ENCODE peak calls at places on chromosome 2, in nine cellular contexts. One of them, this sample, is unnamed.

GRCh38 chr2:162475661-162476060 is 131.7 kb downstream of the GCA start:
- DNase-seq in endothelial cell of umbilical vein: no peak
- DNase-seq in NB4: no peak
- DNase-seq in AG10803: no peak
- DNase-seq in AG04450: no peak
- DNase-seq in AG09309: no peak
- DNase-seq in lower leg skin: no peak
- DNase-seq in fibroblast of lung: no peak
- DNase-seq in heart left ventricle: no peak
- DNase-seq in this sample: no peak

GRCh38 chr2:95275151-95275515 is 884 bp downstream of the PROM2 start:
- DNase-seq in AG04450: no peak
- DNase-seq in AG09309: no peak
- DNase-seq in NB4: no peak
- DNase-seq in heart left ventricle: no peak
- DNase-seq in fibroblast of lung: no peak
- DNase-seq in AG10803: no peak
- DNase-seq in endothelial cell of umbilical vein: no peak
- DNase-seq in lower leg skin: peak
- DNase-seq in this sample: no peak

GRCh38 chr2:81304154-81304830 is 999.7 kb upstream of the LRRTM1 start:
- DNase-seq in lower leg skin: no peak
- DNase-seq in NB4: peak
- DNase-seq in AG10803: no peak
- DNase-seq in endothelial cell of umbilical vein: no peak
- DNase-seq in AG09309: no peak
- DNase-seq in fibroblast of lung: no peak
- DNase-seq in AG04450: no peak
- DNase-seq in heart left ventricle: no peak
- DNase-seq in this sample: no peak

GRCh38 chr2:232522855-232523681 is 2.9 kb downstream of the PRSS56 start:
- DNase-seq in endothelial cell of umbilical vein: no peak
- DNase-seq in lower leg skin: no peak
- DNase-seq in NB4: no peak
- DNase-seq in fibroblast of lung: no peak
- DNase-seq in heart left ventricle: no peak
- DNase-seq in AG10803: no peak
- DNase-seq in AG04450: no peak
- DNase-seq in AG09309: no peak
- DNase-seq in this sample: no peak

GRCh38 chr2:74235041-74235440 is 36.6 kb downstream of the MTHFD2 start:
- DNase-seq in AG10803: no peak
- DNase-seq in lower leg skin: peak
- DNase-seq in heart left ventricle: no peak
- DNase-seq in fibroblast of lung: no peak
- DNase-seq in AG04450: no peak
- DNase-seq in NB4: no peak
- DNase-seq in AG09309: no peak
- DNase-seq in endothelial cell of umbilical vein: no peak
- DNase-seq in this sample: no peak

GRCh38 chr2:213220967-213221603 is 63.2 kb upstream of the SPAG16 start:
- DNase-seq in heart left ventricle: no peak
- DNase-seq in NB4: no peak
- DNase-seq in fibroblast of lung: no peak
- DNase-seq in AG10803: no peak
- DNase-seq in endothelial cell of umbilical vein: no peak
- DNase-seq in AG04450: no peak
- DNase-seq in AG09309: no peak
- DNase-seq in lower leg skin: no peak
- DNase-seq in this sample: no peak

GRCh38 chr2:226882606-226883005 is 46.8 kb downstream of the RHBDD1 start:
- DNase-seq in NB4: no peak
- DNase-seq in endothelial cell of umbilical vein: no peak
- DNase-seq in lower leg skin: no peak
- DNase-seq in AG04450: no peak
- DNase-seq in fibroblast of lung: no peak
- DNase-seq in heart left ventricle: no peak
- DNase-seq in AG10803: no peak
- DNase-seq in AG09309: no peak
- DNase-seq in this sample: no peak

GRCh38 chr2:43278683-43279220 is 52.3 kb upstream of the ZFP36L2 start:
- DNase-seq in lower leg skin: no peak
- DNase-seq in AG04450: no peak
- DNase-seq in AG10803: no peak
- DNase-seq in endothelial cell of umbilical vein: no peak
- DNase-seq in heart left ventricle: no peak
- DNase-seq in NB4: no peak
- DNase-seq in AG09309: no peak
- DNase-seq in fibroblast of lung: no peak
- DNase-seq in this sample: no peak

GRCh38 chr2:234193977-234194563 is 143.6 kb downstream of the SPP2 start:
- DNase-seq in lower leg skin: no peak
- DNase-seq in heart left ventricle: no peak
- DNase-seq in AG09309: no peak
- DNase-seq in NB4: no peak
- DNase-seq in fibroblast of lung: no peak
- DNase-seq in AG04450: no peak
- DNase-seq in endothelial cell of umbilical vein: no peak
- DNase-seq in AG10803: no peak
- DNase-seq in this sample: no peak

GRCh38 chr2:234189786-234190185 is 139.3 kb downstream of the SPP2 start:
- DNase-seq in AG10803: no peak
- DNase-seq in AG09309: no peak
- DNase-seq in endothelial cell of umbilical vein: no peak
- DNase-seq in heart left ventricle: no peak
- DNase-seq in NB4: no peak
- DNase-seq in fibroblast of lung: no peak
- DNase-seq in AG04450: no peak
- DNase-seq in lower leg skin: no peak
- DNase-seq in this sample: no peak

GRCh38 chr2:234189230-234189629 is 138.7 kb downstream of the SPP2 start:
- DNase-seq in heart left ventricle: no peak
- DNase-seq in NB4: no peak
- DNase-seq in fibroblast of lung: no peak
- DNase-seq in lower leg skin: no peak
- DNase-seq in AG10803: no peak
- DNase-seq in endothelial cell of umbilical vein: no peak
- DNase-seq in AG09309: no peak
- DNase-seq in AG04450: no peak
- DNase-seq in this sample: no peak

GRCh38 chr2:234195516-234195915 is 145.0 kb downstream of the SPP2 start:
- DNase-seq in fibroblast of lung: no peak
- DNase-seq in AG04450: no peak
- DNase-seq in heart left ventricle: no peak
- DNase-seq in endothelial cell of umbilical vein: no peak
- DNase-seq in AG10803: no peak
- DNase-seq in lower leg skin: no peak
- DNase-seq in AG09309: no peak
- DNase-seq in NB4: no peak
- DNase-seq in this sample: no peak

DNA sequence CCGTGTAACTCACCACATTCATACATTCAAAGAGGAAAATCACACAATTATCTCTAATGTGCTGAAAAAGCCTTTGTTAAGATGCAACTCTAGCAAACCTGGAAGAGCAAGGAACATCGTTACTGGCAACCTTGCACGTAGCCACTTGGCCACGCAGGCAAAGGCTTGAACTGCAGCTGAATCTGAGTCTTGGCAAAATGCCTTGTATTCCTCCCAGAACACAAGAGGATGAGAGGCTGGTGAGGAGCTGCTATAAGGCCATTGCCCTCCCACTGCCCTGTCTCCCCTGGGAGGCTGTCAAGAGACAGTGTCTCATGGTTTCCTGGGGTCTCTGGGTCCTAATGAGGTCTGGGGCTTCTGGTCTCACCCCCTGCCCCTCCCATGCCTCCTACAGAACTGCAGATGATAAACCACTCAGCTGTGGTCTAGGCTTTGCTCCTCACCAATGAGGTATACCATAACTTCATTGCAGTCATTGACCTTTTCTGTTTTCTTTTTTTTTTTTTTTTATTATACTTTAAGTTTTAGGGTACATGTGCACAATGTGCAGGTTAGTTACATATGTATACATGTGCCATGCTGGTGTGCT is 141.4 kb downstream of the SPP2 start:
- DNase-seq in AG04450: no peak
- DNase-seq in heart left ventricle: no peak
- DNase-seq in fibroblast of lung: peak
- DNase-seq in AG10803: no peak
- DNase-seq in lower leg skin: no peak
- DNase-seq in NB4: no peak
- DNase-seq in AG09309: no peak
- DNase-seq in endothelial cell of umbilical vein: no peak
- DNase-seq in this sample: no peak
- TF ChIP-seq CTCF in AG04450: peak
- TF ChIP-seq CTCF in heart left ventricle: no peak
- TF ChIP-seq CTCF in fibroblast of lung: no peak
- TF ChIP-seq CTCF in AG10803: no peak
- TF ChIP-seq CTCF in lower leg skin: no peak
- TF ChIP-seq CTCF in NB4: no peak
- TF ChIP-seq CTCF in AG09309: no peak
- TF ChIP-seq CTCF in endothelial cell of umbilical vein: no peak
- TF ChIP-seq CTCF in this sample: no peak

GRCh38 chr2:22692751-22693150 is 692.2 kb upstream of the KLHL29 start:
- DNase-seq in heart left ventricle: no peak
- DNase-seq in endothelial cell of umbilical vein: no peak
- DNase-seq in AG10803: no peak
- DNase-seq in AG04450: no peak
- DNase-seq in AG09309: no peak
- DNase-seq in fibroblast of lung: no peak
- DNase-seq in NB4: no peak
- DNase-seq in lower leg skin: no peak
- DNase-seq in this sample: no peak

GRCh38 chr2:22697054-22697453 is 687.9 kb upstream of the KLHL29 start:
- DNase-seq in lower leg skin: no peak
- DNase-seq in AG04450: no peak
- DNase-seq in heart left ventricle: no peak
- DNase-seq in NB4: no peak
- DNase-seq in endothelial cell of umbilical vein: no peak
- DNase-seq in fibroblast of lung: no peak
- DNase-seq in AG10803: no peak
- DNase-seq in AG09309: no peak
- DNase-seq in this sample: no peak

GRCh38 chr2:22694856-22695255 is 690.1 kb upstream of the KLHL29 start:
- DNase-seq in AG04450: no peak
- DNase-seq in heart left ventricle: no peak
- DNase-seq in fibroblast of lung: no peak
- DNase-seq in NB4: no peak
- DNase-seq in endothelial cell of umbilical vein: no peak
- DNase-seq in AG10803: no peak
- DNase-seq in AG09309: no peak
- DNase-seq in lower leg skin: no peak
- DNase-seq in this sample: no peak

GRCh38 chr2:22694300-22694699 is 690.7 kb upstream of the KLHL29 start:
- DNase-seq in NB4: no peak
- DNase-seq in lower leg skin: no peak
- DNase-seq in AG10803: no peak
- DNase-seq in AG04450: no peak
- DNase-seq in endothelial cell of umbilical vein: no peak
- DNase-seq in fibroblast of lung: no peak
- DNase-seq in AG09309: no peak
- DNase-seq in heart left ventricle: no peak
- DNase-seq in this sample: no peak

DNA sequence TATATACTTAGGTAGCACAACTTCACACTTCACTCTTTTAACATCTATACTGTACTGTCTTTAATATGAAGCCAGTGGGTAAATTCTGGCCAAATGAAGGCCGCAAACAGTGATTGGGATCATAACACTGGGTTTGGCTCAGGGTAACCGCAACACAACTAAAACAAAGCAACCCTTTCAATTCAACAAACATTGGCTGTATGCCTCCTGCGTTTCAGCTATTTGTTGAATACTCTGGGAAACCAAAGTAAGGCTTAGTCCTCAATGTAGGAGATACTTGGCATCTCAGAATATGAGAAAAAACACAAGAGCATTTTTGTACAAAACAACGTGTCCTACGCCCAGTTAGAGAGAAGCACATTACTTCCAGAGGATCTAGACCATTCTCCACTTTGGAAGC is 693.3 kb upstream of the KLHL29 start:
- DNase-seq in endothelial cell of umbilical vein: no peak
- DNase-seq in heart left ventricle: no peak
- DNase-seq in AG10803: no peak
- DNase-seq in NB4: no peak
- DNase-seq in AG04450: no peak
- DNase-seq in lower leg skin: no peak
- DNase-seq in fibroblast of lung: no peak
- DNase-seq in AG09309: no peak
- DNase-seq in this sample: no peak
- H3K4me3 ChIP-seq in endothelial cell of umbilical vein: no peak
- H3K4me3 ChIP-seq in heart left ventricle: no peak
- H3K4me3 ChIP-seq in AG10803: no peak
- H3K4me3 ChIP-seq in NB4: no peak
- H3K4me3 ChIP-seq in AG04450: no peak
- H3K4me3 ChIP-seq in lower leg skin: no peak
- H3K4me3 ChIP-seq in fibroblast of lung: no peak
- H3K4me3 ChIP-seq in AG09309: no peak
- H3K4me3 ChIP-seq in this sample: no peak

DNA sequence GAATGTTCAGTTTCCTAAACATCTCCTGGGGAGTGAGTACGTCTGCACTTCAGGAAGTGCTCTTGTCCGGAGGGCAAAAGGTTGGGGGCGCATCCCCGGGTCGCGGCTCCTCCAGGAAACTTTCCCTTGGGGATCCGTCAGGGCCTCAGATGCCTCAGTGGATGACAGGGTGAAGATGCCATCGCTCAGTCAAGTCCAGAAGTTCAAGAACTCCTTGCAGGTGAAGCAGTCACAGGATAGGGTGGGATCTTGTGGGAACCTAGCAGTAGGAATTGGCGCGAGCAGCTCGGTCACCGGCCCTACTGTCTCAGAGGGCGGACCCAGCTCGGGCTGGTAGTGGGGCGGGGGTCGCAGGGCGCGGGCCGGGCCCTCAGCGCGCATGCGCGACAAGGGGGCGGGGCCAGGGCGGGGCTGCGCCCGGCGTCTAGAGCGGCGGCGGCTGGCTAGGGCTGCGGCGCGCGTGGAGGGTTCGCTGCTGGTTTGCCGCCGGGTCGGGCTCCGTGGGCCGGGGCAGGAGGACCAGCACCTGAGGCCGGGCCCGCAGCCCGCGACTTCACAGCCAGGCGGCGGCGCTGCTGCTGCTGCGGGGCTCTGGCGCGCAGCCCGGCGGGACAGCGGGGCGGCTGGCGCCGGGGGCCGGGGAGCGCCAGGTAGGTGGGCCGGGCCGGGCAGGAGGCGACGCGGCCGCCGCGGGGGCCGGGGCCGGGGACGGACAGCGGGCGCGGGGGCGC is at the start of gene INPP4A:
- DNase-seq in fibroblast of lung: peak
- DNase-seq in heart left ventricle: peak
- DNase-seq in lower leg skin: peak
- DNase-seq in AG04450: no peak
- DNase-seq in AG10803: peak
- DNase-seq in AG09309: no peak
- DNase-seq in endothelial cell of umbilical vein: peak
- DNase-seq in NB4: peak
- DNase-seq in this sample: no peak
- TF ChIP-seq CTCF in fibroblast of lung: no peak
- TF ChIP-seq CTCF in heart left ventricle: no peak
- TF ChIP-seq CTCF in lower leg skin: no peak
- TF ChIP-seq CTCF in AG04450: no peak
- TF ChIP-seq CTCF in AG10803: no peak
- TF ChIP-seq CTCF in AG09309: no peak
- TF ChIP-seq CTCF in endothelial cell of umbilical vein: no peak
- TF ChIP-seq CTCF in NB4: no peak
- TF ChIP-seq CTCF in this sample: no peak

DNA sequence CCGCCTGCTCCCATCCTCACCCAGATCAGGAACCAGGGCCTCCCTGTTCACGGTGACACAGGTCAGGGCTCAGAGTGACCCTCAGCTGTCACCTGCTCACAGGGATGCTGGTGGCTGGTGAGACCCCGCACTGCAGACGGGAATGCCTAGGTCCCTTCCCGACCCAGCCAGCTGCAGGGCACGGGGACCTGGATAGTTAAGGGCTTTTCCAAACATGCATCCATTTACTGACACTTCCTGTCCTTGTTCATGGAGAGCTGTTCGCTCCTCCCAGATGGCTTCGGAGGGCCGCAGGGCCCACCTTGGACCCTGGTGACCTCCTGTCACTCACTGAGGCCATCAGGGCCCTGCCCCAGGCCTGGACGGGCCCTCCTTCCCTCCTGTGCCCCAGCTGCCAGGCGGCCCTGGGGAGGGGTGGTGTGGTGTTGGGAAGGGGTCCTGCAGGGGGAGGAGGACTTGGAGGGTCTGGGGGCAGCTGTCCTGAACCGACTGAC is 31.7 kb downstream of the GPC1 start:
- DNase-seq in lower leg skin: peak
- DNase-seq in fibroblast of lung: no peak
- DNase-seq in endothelial cell of umbilical vein: no peak
- DNase-seq in AG10803: no peak
- DNase-seq in NB4: no peak
- DNase-seq in heart left ventricle: peak
- DNase-seq in AG04450: no peak
- DNase-seq in AG09309: no peak
- DNase-seq in this sample: no peak
- H3K4me3 ChIP-seq in lower leg skin: no peak
- H3K4me3 ChIP-seq in fibroblast of lung: no peak
- H3K4me3 ChIP-seq in endothelial cell of umbilical vein: no peak
- H3K4me3 ChIP-seq in AG10803: no peak
- H3K4me3 ChIP-seq in NB4: no peak
- H3K4me3 ChIP-seq in heart left ventricle: no peak
- H3K4me3 ChIP-seq in AG04450: no peak
- H3K4me3 ChIP-seq in AG09309: no peak
- H3K4me3 ChIP-seq in this sample: no peak

This sample was measured in AG04449.